ENCODE peak calls at places on chromosome 1, in six cellular contexts. H is body of pancreas, Z is ovary, U is A549, K is IMR-90, C is breast epithelium. N is an unnamed sample.

GRCh38 chr1:25099343-25099951 is 132.9 kb downstream of the SYF2 start:
- DNase-seq in H (no peak), Z (no peak), U (no peak), K (no peak), C (no peak), N (no peak)

GRCh38 chr1:83682132-83682531 is 316.8 kb downstream of the TTLL7 start:
- DNase-seq in H (no peak), Z (no peak), U (no peak), K (no peak), C (no peak), N (no peak)

GRCh38 chr1:1003618-1004419 is 3.9 kb upstream of the HES4 start:
- DNase-seq in H (peak; percentile 13), Z (peak; percentile 31), U (no peak), K (no peak), C (no peak), N (no peak)

GRCh38 chr1:3816331-3817137 is 20.2 kb upstream of the LRRC47 start:
- DNase-seq in H (no peak), Z (no peak), U (no peak), K (no peak), C (no peak), N (no peak)

GRCh38 chr1:20375563-20375962 is 84.9 kb downstream of the VWA5B1 start:
- DNase-seq in H (no peak), Z (no peak), U (no peak), K (peak; percentile 12), C (no peak), N (no peak)

GRCh38 chr1:182122265-182122664 is 60.8 kb upstream of the ZNF648 start:
- DNase-seq in H (no peak), Z (no peak), U (no peak), K (no peak), C (no peak), N (no peak)

GRCh38 chr1:24392982-24393645 is 20.5 kb downstream of the STPG1 start:
- DNase-seq in H (no peak), Z (no peak), U (no peak), K (no peak), C (no peak), N (no peak)

GRCh38 chr1:14733053-14733778 is 134.7 kb downstream of the KAZN start:
- DNase-seq in H (peak; percentile 20), Z (no peak), U (no peak), K (no peak), C (peak; percentile 70), N (no peak)

GRCh38 chr1:20634594-20635084 is 1.4 kb downstream of the PINK1 start:
- DNase-seq in H (peak; percentile 78), Z (no peak), U (no peak), K (peak; percentile 25), C (peak; percentile 38), N (peak; percentile 63)

GRCh38 chr1:116415699-116416533 is 42.9 kb downstream of the ATP1A1 start:
- DNase-seq in H (peak; percentile 67), Z (peak; percentile 60), U (no peak), K (peak; percentile 18), C (peak; percentile 48), N (no peak)

GRCh38 chr1:99808391-99809115 is 41.6 kb upstream of the AGL start:
- DNase-seq in H (peak; percentile 28), Z (no peak), U (peak; percentile 75), K (peak; percentile 96), C (no peak), N (peak; percentile 38)

GRCh38 chr1:108082006-108082405 is 117.0 kb upstream of the VAV3 start:
- DNase-seq in H (no peak), Z (no peak), U (no peak), K (no peak), C (peak; percentile 34), N (peak; percentile 57)

GRCh38 chr1:218867941-218868656 is 305.6 kb upstream of the LYPLAL1 start:
- DNase-seq in H (no peak), Z (no peak), U (no peak), K (no peak), C (no peak), N (peak; percentile 20)

GRCh38 chr1:82589588-82589987 is 788.9 kb downstream of the ADGRL2 start:
- DNase-seq in H (no peak), Z (no peak), U (no peak), K (no peak), C (no peak), N (no peak)

GRCh38 chr1:198162091-198162767 is 5.4 kb downstream of the NEK7 start:
- DNase-seq in H (peak; percentile 15), Z (no peak), U (no peak), K (no peak), C (no peak), N (no peak)

GRCh38 chr1:49527606-49528305 is 496.0 kb downstream of the AGBL4 start:
- DNase-seq in H (no peak), Z (no peak), U (no peak), K (no peak), C (no peak), N (no peak)

GRCh38 chr1:63772876-63773275 is 941 bp upstream of the ROR1 start:
- DNase-seq in H (no peak), Z (no peak), U (no peak), K (no peak), C (no peak), N (no peak)

GRCh38 chr1:63774617-63775417 is 1.0 kb downstream of the ROR1 start:
- DNase-seq in H (peak; percentile 44), Z (peak; percentile 66), U (peak; percentile 39), K (peak; percentile 36), C (peak; percentile 22), N (no peak)

GRCh38 chr1:63773496-63773814 is 362 bp upstream of the ROR1 start:
- DNase-seq in H (no peak), Z (no peak), U (no peak), K (no peak), C (no peak), N (no peak)

GRCh38 chr1:63775418-63776127 is 1.8 kb downstream of the ROR1 start:
- DNase-seq in H (no peak), Z (no peak), U (no peak), K (peak; percentile 17), C (no peak), N (no peak)

DNA sequence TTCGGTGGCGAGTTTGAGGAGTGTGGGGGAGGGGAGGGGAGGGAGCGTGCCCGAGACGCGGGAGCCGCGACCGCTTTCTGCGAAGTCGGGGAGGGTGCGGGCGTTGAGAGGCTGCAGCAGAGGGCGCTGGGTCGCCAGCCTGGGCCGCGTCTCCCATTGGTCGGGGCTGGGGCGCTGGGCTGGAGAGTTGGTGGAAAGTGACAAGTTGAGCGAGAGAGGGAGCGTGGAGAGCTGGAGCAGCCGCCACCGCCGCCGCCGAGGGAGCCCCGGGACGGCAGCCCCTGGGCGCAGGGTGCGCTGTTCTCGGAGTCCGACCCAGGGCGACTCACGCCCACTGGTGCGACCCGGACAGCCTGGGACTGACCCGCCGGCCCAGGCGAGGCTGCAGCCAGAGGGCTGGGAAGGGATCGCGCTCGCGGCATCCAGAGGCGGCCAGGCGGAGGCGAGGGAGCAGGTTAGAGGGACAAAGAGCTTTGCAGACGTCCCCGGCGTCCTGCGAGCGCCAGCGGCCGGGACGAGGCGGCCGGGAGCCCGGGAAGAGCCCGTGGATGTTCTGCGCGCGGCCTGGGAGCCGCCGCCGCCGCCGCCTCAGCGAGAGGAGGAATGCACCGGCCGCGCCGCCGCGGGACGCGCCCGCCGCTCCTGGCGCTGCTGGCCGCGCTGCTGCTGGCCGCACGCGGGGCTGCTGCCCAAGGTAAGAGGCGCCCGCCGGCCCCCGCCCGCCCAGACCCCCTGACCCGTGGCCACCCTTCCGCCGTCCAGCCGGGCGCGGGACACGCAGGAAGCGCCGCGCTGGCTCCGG is at the start of gene ROR1:
- DNase-seq in H (peak; percentile 93), Z (peak; percentile 90), U (peak; percentile 89), K (peak; percentile 76), C (peak; percentile 79), N (peak; percentile 83)
- TF ChIP-seq POLR2A in H (peak; percentile 79), Z (no peak), U (peak; percentile 35), K (no peak), C (no peak), N (peak; percentile 37)

GRCh38 chr1:26571381-26571780 is 41.8 kb downstream of the RPS6KA1 start:
- DNase-seq in H (no peak), Z (no peak), U (no peak), K (no peak), C (no peak), N (no peak)

GRCh38 chr1:26570287-26570686 is 40.7 kb downstream of the RPS6KA1 start:
- DNase-seq in H (no peak), Z (no peak), U (no peak), K (peak; percentile 46), C (no peak), N (no peak)

GRCh38 chr1:26575350-26575747 is 45.8 kb downstream of the RPS6KA1 start:
- DNase-seq in H (no peak), Z (no peak), U (no peak), K (no peak), C (no peak), N (no peak)

GRCh38 chr1:26574690-26575349 is 45.3 kb downstream of the RPS6KA1 start:
- DNase-seq in H (no peak), Z (no peak), U (no peak), K (peak; percentile 33), C (no peak), N (no peak)

GRCh38 chr1:26574018-26574417 is 44.5 kb downstream of the RPS6KA1 start:
- DNase-seq in H (no peak), Z (no peak), U (no peak), K (no peak), C (no peak), N (no peak)
- TF ChIP-seq POLR2A in H (no peak), Z (no peak), U (no peak), K (no peak), C (no peak), N (no peak)

DNA sequence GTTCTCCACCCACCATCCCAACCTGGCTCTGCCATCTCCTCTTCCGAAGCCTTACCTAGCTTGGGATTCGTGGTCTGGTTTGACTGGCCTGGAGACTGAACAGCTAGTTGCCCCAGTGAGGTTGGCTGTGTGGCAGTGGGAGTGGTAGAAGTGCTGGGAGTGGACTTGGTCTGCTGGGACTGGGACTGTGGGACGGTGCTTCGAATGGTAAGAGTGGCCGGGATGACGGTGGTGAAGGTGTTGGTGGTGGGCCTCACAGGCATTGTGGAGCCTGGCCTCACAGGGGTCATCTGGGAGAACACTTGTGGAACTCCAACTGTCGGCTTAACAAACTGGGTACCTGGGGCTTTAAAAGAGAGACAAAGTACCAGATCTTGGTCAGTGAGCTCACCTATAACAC is 28.7 kb downstream of the PSMB4 start:
- DNase-seq in H (no peak), Z (no peak), U (no peak), K (no peak), C (no peak), N (no peak)
- TF ChIP-seq POLR2A in H (no peak), Z (no peak), U (no peak), K (no peak), C (no peak), N (no peak)

GRCh38 chr1:117592155-117592554 is 13.7 kb upstream of the TENT5C start:
- DNase-seq in H (peak; percentile 77), Z (no peak), U (no peak), K (no peak), C (peak; percentile 73), N (peak; percentile 43)
- TF ChIP-seq POLR2A in H (no peak), Z (no peak), U (no peak), K (no peak), C (no peak), N (no peak)